ENCODE peak calls at places on chromosomes 6 and 20, in seven cellular contexts. I is neuronal stem cell, M is GM23338, O is mammary epithelial cell, D is OCI-LY7, A is SK-N-SH, Y is trophoblast cell. J is an unnamed sample. For H3K4me1, the result is how much of the 10 kb centered on the place peaks cover.

GRCh38 chr6:134714113-134714512 is 235.8 kb downstream of the ALDH8A1 start:
- DNase-seq in I (no peak), M (no peak), O (peak), D (no peak), A (no peak), Y (peak), J (no peak)

GRCh38 chr20:3276400-3277015 is 37.5 kb upstream of the SLC4A11 start:
- DNase-seq in I (peak), M (peak), O (peak), D (peak), A (no peak), Y (peak), J (peak)

GRCh38 chr6:54525731-54526130 is 217.5 kb downstream of the TINAG start:
- DNase-seq in I (no peak), M (no peak), O (peak), D (no peak), A (no peak), Y (no peak), J (no peak)

GRCh38 chr6:141103246-141103645 is 1029.5 kb upstream of the GJE1 start:
- DNase-seq in I (no peak), M (no peak), O (peak), D (no peak), A (no peak), Y (no peak), J (no peak)

GRCh38 chr20:63664861-63665594 is 6.9 kb downstream of the RTEL1 start:
- DNase-seq in I (peak), M (peak), O (no peak), D (no peak), A (peak), Y (no peak), J (no peak)

GRCh38 chr6:81763051-81763450 is 10.6 kb upstream of the TENT5A start:
- DNase-seq in I (no peak), M (no peak), O (no peak), D (no peak), A (no peak), Y (peak), J (no peak)

GRCh38 chr6:42694586-42694985 is 27.8 kb downstream of the PRPH2 start:
- DNase-seq in I (no peak), M (no peak), O (no peak), D (no peak), A (no peak), Y (peak), J (no peak)

GRCh38 chr6:131643262-131643631 is 6.1 kb downstream of the ENPP3 start:
- DNase-seq in I (no peak), M (no peak), O (no peak), D (no peak), A (no peak), Y (no peak), J (no peak)

GRCh38 chr20:60101894-60102281 is 143.7 kb downstream of the CDH26 start:
- DNase-seq in I (no peak), M (no peak), O (no peak), D (no peak), A (no peak), Y (no peak), J (no peak)

DNA sequence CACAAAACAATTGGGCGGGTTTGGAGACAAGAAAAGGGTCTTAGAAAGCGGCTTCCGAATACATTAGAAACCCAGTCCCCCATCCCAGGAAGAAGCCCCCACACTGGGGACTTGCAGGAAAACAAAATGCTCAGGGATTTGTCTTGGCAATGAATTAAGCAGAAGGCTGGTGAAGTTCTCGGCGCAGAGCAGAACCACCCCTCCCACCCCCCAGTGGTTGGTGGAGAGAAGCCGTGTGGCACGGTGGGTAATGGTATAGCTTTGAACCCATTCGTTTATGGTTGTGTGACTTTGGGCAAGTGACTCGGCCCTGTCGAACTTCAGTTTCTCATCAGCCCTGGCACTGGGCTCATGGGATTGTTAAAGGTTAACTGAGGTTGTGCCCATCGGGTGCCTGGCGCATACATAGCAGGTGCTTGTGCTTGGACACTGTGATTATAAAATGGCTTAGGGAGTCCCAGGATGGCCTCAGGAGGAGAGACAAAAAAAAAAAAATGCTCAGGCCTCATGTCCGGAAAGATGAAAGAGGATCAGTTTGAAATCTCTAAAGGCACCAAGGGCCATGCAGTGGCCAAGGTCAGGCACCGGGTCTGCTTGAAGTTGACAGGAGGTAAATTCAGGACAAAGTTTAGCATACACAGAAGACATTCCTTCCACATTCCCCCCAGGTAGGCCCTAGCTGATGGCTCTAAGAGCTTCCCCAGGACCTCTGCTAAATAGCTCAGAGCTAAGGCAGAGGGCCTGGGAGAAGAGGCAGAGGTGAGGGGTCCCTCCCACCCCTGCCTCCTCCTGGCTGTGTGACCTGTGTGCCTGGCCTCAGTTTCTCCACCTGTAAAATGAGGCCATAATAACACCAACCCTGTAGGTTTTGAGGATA is 120.1 kb upstream of the PTPN1 start:
- DNase-seq in I (no peak), M (no peak), O (no peak), D (no peak), A (no peak), Y (no peak), J (no peak)
- H3K4me1 ChIP-seq in I (under half), M (under half), O (under half), D (under half), A (under half), Y (under half), J (under half)

GRCh38 chr6:37057128-37057471 is 51.6 kb downstream of the FGD2 start:
- DNase-seq in I (no peak), M (no peak), O (no peak), D (no peak), A (no peak), Y (no peak), J (no peak)

GRCh38 chr6:37057678-37058077 is 52.2 kb downstream of the FGD2 start:
- DNase-seq in I (no peak), M (no peak), O (no peak), D (no peak), A (no peak), Y (no peak), J (no peak)

GRCh38 chr6:37059344-37060194 is 54.1 kb downstream of the FGD2 start:
- DNase-seq in I (peak), M (peak), O (peak), D (no peak), A (no peak), Y (peak), J (no peak)

GRCh38 chr6:37056439-37057127 is 51.1 kb downstream of the FGD2 start:
- DNase-seq in I (no peak), M (peak), O (peak), D (no peak), A (no peak), Y (peak), J (no peak)

GRCh38 chr6:37058084-37058586 is 52.7 kb downstream of the FGD2 start:
- DNase-seq in I (no peak), M (no peak), O (peak), D (no peak), A (no peak), Y (peak), J (no peak)
- H2AFZ ChIP-seq in I (no peak), M (no peak), O (no peak), D (no peak), A (no peak), Y (no peak), J (no peak)

GRCh38 chr6:116279232-116280160 is at the start of gene TSPYL1:
- DNase-seq in I (peak), M (peak), O (peak), D (peak), A (peak), Y (peak), J (peak)

GRCh38 chr6:116278478-116278822 is 1.3 kb downstream of the TSPYL1 start:
- DNase-seq in I (no peak), M (no peak), O (no peak), D (no peak), A (no peak), Y (no peak), J (no peak)

GRCh38 chr6:116280161-116280959 is 630 bp upstream of the TSPYL1 start:
- DNase-seq in I (no peak), M (peak), O (no peak), D (peak), A (no peak), Y (no peak), J (peak)

GRCh38 chr6:116277124-116277523 is 2.6 kb downstream of the TSPYL1 start:
- DNase-seq in I (no peak), M (no peak), O (no peak), D (no peak), A (no peak), Y (no peak), J (no peak)

GRCh38 chr6:116278853-116279231 is 888 bp downstream of the TSPYL1 start:
- DNase-seq in I (no peak), M (peak), O (no peak), D (no peak), A (peak), Y (no peak), J (peak)
- H3K4me3 ChIP-seq in I (peak), M (peak), O (peak), D (peak), A (peak), Y (peak), J (peak)

GRCh38 chr20:44730441-44730840 is 15.2 kb upstream of the KCNK15 start:
- DNase-seq in I (no peak), M (no peak), O (peak), D (no peak), A (no peak), Y (peak), J (no peak)
- H3K4me1 ChIP-seq in I (under half), M (under half), O (under half), D (under half), A (under half), Y (under half), J (under half)

DNA sequence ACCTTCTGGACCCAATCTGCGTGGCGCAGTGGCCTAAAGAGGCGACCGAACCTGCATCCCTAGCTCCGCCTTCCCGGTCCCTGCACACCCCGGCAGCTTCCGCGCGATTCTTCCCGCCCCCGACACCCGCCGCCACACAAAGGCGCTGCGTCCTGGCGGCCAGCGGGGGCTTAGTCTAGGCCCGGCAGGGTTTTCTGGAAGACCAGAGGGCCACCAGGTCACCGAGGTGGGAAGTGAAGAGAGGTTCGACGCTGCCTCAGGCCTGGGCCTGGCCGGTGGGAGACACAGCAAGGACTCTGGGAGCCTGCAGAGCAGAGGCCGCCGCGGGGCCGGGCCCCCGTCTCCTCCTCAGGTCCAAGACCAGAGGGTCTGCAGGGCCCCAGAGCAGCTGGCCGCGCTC is 154.9 kb downstream of the OR2B2 start:
- DNase-seq in I (no peak), M (peak), O (no peak), D (no peak), A (no peak), Y (peak), J (no peak)
- H2AFZ ChIP-seq in I (peak), M (peak), O (peak), D (no peak), A (no peak), Y (peak), J (no peak)

J was measured in Karpas-422.